ENCODE peak calls at places on chromosomes 2 and 18, in five cellular contexts. E is astrocyte of the spinal cord, W is body of pancreas, N is putamen, R is NCI-H526. J is an unnamed sample.

GRCh38 chr2:16821696-16822095 is 156.1 kb upstream of the CYRIA start:
- DNase-seq in W (no peak), N (peak), E (no peak), R (no peak), J (no peak)

GRCh38 chr2:240326246-240326645 is 109.2 kb upstream of the GPC1 start:
- DNase-seq in N (no peak), W (no peak), E (no peak), R (no peak), J (no peak)

GRCh38 chr2:193101591-193101990 is 906.9 kb upstream of the TMEFF2 start:
- DNase-seq in N (no peak), R (no peak), E (no peak), W (no peak), J (no peak)

GRCh38 chr2:191190439-191190838 is 39.6 kb upstream of the STAT4 start:
- DNase-seq in R (no peak), W (no peak), N (no peak), E (no peak), J (no peak)

GRCh38 chr2:98467082-98467536 is 22.5 kb downstream of the INPP4A start:
- DNase-seq in E (no peak), W (no peak), N (no peak), R (no peak), J (no peak)

GRCh38 chr2:20421988-20422678 is 24.7 kb upstream of the RHOB start:
- DNase-seq in W (peak), R (no peak), E (peak), N (peak), J (peak)

GRCh38 chr2:120901213-120901612 is 165.5 kb downstream of the GLI2 start:
- DNase-seq in R (no peak), E (no peak), N (no peak), W (no peak), J (no peak)

GRCh38 chr2:48107326-48107925 is 201.1 kb upstream of the FBXO11 start:
- DNase-seq in W (no peak), E (peak), R (no peak), N (no peak), J (no peak)

GRCh38 chr2:29117636-29118303 is 2.6 kb downstream of the CLIP4 start:
- DNase-seq in N (no peak), R (no peak), W (no peak), E (peak), J (no peak)

GRCh38 chr2:72148391-72148974 is 821 bp upstream of the CYP26B1 start:
- DNase-seq in N (no peak), W (peak), R (no peak), E (no peak), J (peak)

GRCh38 chr2:95267458-95268207 is 6.6 kb upstream of the PROM2 start:
- DNase-seq in N (no peak), E (peak), R (no peak), W (peak), J (no peak)

GRCh38 chr18:28792404-28793103 is 615.6 kb upstream of the CDH2 start:
- DNase-seq in E (no peak), R (no peak), N (no peak), W (no peak), J (no peak)

GRCh38 chr2:100365434-100365833 is 43.1 kb upstream of the LONRF2 start:
- DNase-seq in W (peak), R (no peak), E (peak), N (peak), J (peak)

GRCh38 chr18:61765097-61765496 is 127.7 kb downstream of the RNF152 start:
- DNase-seq in E (peak), R (no peak), W (no peak), N (no peak), J (no peak)

GRCh38 chr18:63159590-63159989 is 160.0 kb downstream of the BCL2 start:
- DNase-seq in N (no peak), E (no peak), R (no peak), W (no peak), J (no peak)

GRCh38 chr2:64049633-64050220 is 30.5 kb upstream of the VPS54 start:
- DNase-seq in N (peak), W (peak), R (peak), E (peak), J (peak)

GRCh38 chr18:3383381-3383915 is 66.5 kb upstream of the TGIF1 start:
- DNase-seq in E (no peak), R (no peak), N (no peak), W (no peak), J (no peak)

GRCh38 chr2:218284106-218284811 is 8.0 kb downstream of the TMBIM1 start:
- DNase-seq in W (peak), R (no peak), E (peak), N (no peak), J (no peak)

GRCh38 chr2:105470979-105471378 is 72.1 kb upstream of the FHL2 start:
- DNase-seq in W (no peak), E (no peak), N (no peak), R (no peak), J (no peak)

GRCh38 chr2:238938460-238939055 is 90.7 kb downstream of the TWIST2 start:
- DNase-seq in N (no peak), E (peak), W (peak), R (no peak), J (no peak)

GRCh38 chr2:242027676-242028450 is 158.3 kb downstream of the RTP5 start:
- DNase-seq in N (no peak), W (no peak), R (no peak), E (no peak), J (no peak)

GRCh38 chr2:199704358-199705238 is 146.4 kb downstream of the FTCDNL1 start:
- DNase-seq in R (peak), N (peak), E (no peak), W (peak), J (peak)

GRCh38 chr2:30252723-30253688 is 21.7 kb downstream of the LBH start:
- DNase-seq in R (no peak), E (peak), W (peak), N (no peak), J (peak)